ENCODE peak calls at places on chromosomes 7 and 10, in nine cellular contexts. V is AG20443; S is SK-N-SH; D is BE2C; T is stimulated activated CD4-positive, alpha-beta T cell treated with anti-CD3 and anti-CD28 coated beads, Interleukin-15, amount 100 ng/mL, for 1 hour; Y is tibial artery; J is amygdala; R is activated CD4-positive, alpha-beta T cell treated with anti-CD3 and anti-CD28 coated beads, Interleukin-2, amount 50 U/mL, for 24 hours; Q is NCI-H1694. U is an unnamed sample.

GRCh38 chr10:96511044-96511945 is 2.4 kb downstream of the TLL2 start:
- DNase-seq in V (peak), S (peak), D (peak), T (no peak), Y (no peak), J (peak), R (no peak), Q (peak), U (no peak)

GRCh38 chr10:11555556-11555955 is 55.9 kb downstream of the USP6NL start:
- DNase-seq in V (no peak), S (no peak), D (no peak), T (no peak), Y (no peak), J (no peak), R (no peak), Q (no peak), U (no peak)

GRCh38 chr7:78346824-78347223 is 548.3 kb downstream of the PHTF2 start:
- DNase-seq in V (no peak), S (no peak), D (no peak), T (no peak), Y (no peak), J (no peak), R (no peak), Q (no peak), U (no peak)

GRCh38 chr10:51001587-51001986 is 72.7 kb upstream of the PRKG1 start:
- DNase-seq in V (peak), S (peak), D (no peak), T (no peak), Y (no peak), J (no peak), R (no peak), Q (peak), U (no peak)

GRCh38 chr7:33243319-33243881 is 114.0 kb downstream of the BBS9 start:
- DNase-seq in V (peak), S (peak), D (no peak), T (no peak), Y (no peak), J (no peak), R (no peak), Q (peak), U (no peak)

GRCh38 chr7:78006063-78006755 is 207.6 kb downstream of the PHTF2 start:
- DNase-seq in V (no peak), S (no peak), D (peak), T (no peak), Y (no peak), J (no peak), R (no peak), Q (no peak), U (no peak)

GRCh38 chr10:58701398-58702135 is 188.9 kb downstream of the BICC1 start:
- DNase-seq in V (peak), S (no peak), D (no peak), T (no peak), Y (no peak), J (no peak), R (no peak), Q (no peak), U (no peak)

GRCh38 chr10:127576751-127577161 is 27.6 kb downstream of the NPS start:
- DNase-seq in V (no peak), S (no peak), D (no peak), T (no peak), Y (no peak), J (no peak), R (no peak), Q (no peak), U (no peak)

GRCh38 chr10:73182568-73182967 is 14.6 kb downstream of the FAM149B1 start:
- DNase-seq in V (peak), S (no peak), D (no peak), T (no peak), Y (no peak), J (no peak), R (no peak), Q (no peak), U (no peak)

GRCh38 chr7:1899951-1900762 is 230.1 kb downstream of the ELFN1 start:
- DNase-seq in V (no peak), S (peak), D (peak), T (no peak), Y (no peak), J (no peak), R (no peak), Q (peak), U (no peak)

GRCh38 chr10:58385784-58386112 is 538 bp downstream of the TFAM start:
- DNase-seq in V (peak), S (peak), D (peak), T (no peak), Y (no peak), J (peak), R (no peak), Q (no peak), U (no peak)

GRCh38 chr10:101625821-101626412 is 37.8 kb downstream of the DPCD start:
- DNase-seq in V (no peak), S (no peak), D (no peak), T (no peak), Y (no peak), J (no peak), R (no peak), Q (no peak), U (no peak)

GRCh38 chr7:142534726-142535122 is 214.5 kb upstream of the PRSS1 start:
- DNase-seq in V (no peak), S (no peak), D (no peak), T (no peak), Y (no peak), J (no peak), R (no peak), Q (no peak), U (no peak)

GRCh38 chr7:151798851-151799428 is 78.0 kb downstream of the PRKAG2 start:
- DNase-seq in V (no peak), S (no peak), D (no peak), T (no peak), Y (no peak), J (no peak), R (no peak), Q (no peak), U (no peak)

GRCh38 chr7:133705596-133705995 is 421.5 kb upstream of the LRGUK start:
- DNase-seq in V (peak), S (no peak), D (no peak), T (no peak), Y (no peak), J (no peak), R (no peak), Q (no peak), U (no peak)

GRCh38 chr7:30925913-30926312 is 14.3 kb downstream of the AQP1 start:
- DNase-seq in V (peak), S (peak), D (peak), T (no peak), Y (peak), J (no peak), R (no peak), Q (no peak), U (peak)

GRCh38 chr10:73591935-73592699 is 975 bp upstream of the USP54 start:
- DNase-seq in V (peak), S (peak), D (peak), T (no peak), Y (peak), J (peak), R (no peak), Q (peak), U (peak)

GRCh38 chr10:43323245-43323644 is 48.2 kb upstream of the FXYD4 start:
- DNase-seq in V (peak), S (no peak), D (no peak), T (no peak), Y (no peak), J (no peak), R (no peak), Q (no peak), U (no peak)

GRCh38 chr10:99775850-99776249 is 6.6 kb upstream of the ABCC2 start:
- DNase-seq in V (peak), S (peak), D (no peak), T (no peak), Y (no peak), J (no peak), R (no peak), Q (no peak), U (no peak)

GRCh38 chr7:130344248-130344866 is at the start of gene CPA5:
- DNase-seq in V (no peak), S (no peak), D (no peak), T (no peak), Y (no peak), J (no peak), R (no peak), Q (no peak), U (no peak)

GRCh38 chr10:62815373-62816111 is 624 bp downstream of the EGR2 start:
- DNase-seq in V (no peak), S (peak), D (no peak), T (peak), Y (no peak), J (no peak), R (no peak), Q (no peak), U (no peak)

GRCh38 chr10:15313844-15314243 is 57.2 kb downstream of the FAM171A1 start:
- DNase-seq in V (no peak), S (peak), D (peak), T (no peak), Y (no peak), J (peak), R (no peak), Q (no peak), U (no peak)

GRCh38 chr7:152145853-152146466 is 120.5 kb downstream of the GALNT11 start:
- DNase-seq in V (peak), S (peak), D (peak), T (no peak), Y (no peak), J (no peak), R (no peak), Q (peak), U (no peak)

GRCh38 chr10:103254538-103255325 is 9.0 kb downstream of the RPEL1 start:
- DNase-seq in V (no peak), S (no peak), D (no peak), T (no peak), Y (no peak), J (no peak), R (no peak), Q (no peak), U (no peak)

GRCh38 chr7:120725376-120726039 is 132.4 kb downstream of the TSPAN12 start:
- DNase-seq in V (peak), S (peak), D (no peak), T (no peak), Y (no peak), J (no peak), R (no peak), Q (peak), U (no peak)

GRCh38 chr7:30934225-30934624 is 22.6 kb downstream of the AQP1 start:
- DNase-seq in V (peak), S (peak), D (no peak), T (no peak), Y (no peak), J (no peak), R (no peak), Q (no peak), U (no peak)

GRCh38 chr10:89301721-89302445 is at the start of gene IFIT2:
- DNase-seq in V (peak), S (no peak), D (peak), T (no peak), Y (no peak), J (peak), R (no peak), Q (peak), U (no peak)